ENCODE peak calls at places on chromosomes 5 and 9, in six cellular contexts. Q, S, F, U, G and J are unnamed samples.
A peak's percentile ranks its signal among the peaks of the same experiment; 100 is the strongest.

GRCh38 chr5:157915638-157916037 is 56.7 kb upstream of the CLINT1 start:
- DNase-seq in G (peak; percentile 94), S (peak; percentile 93), U (peak; percentile 94), Q (no peak), F (peak; percentile 16), J (peak; percentile 84)

GRCh38 chr5:2602451-2603045 is 148.9 kb downstream of the IRX2 start:
- DNase-seq in F (no peak), U (no peak), Q (no peak), G (no peak), S (no peak), J (no peak)

GRCh38 chr9:89919171-89919681 is 314.4 kb downstream of the GADD45G start:
- DNase-seq in U (no peak), F (no peak), Q (peak; percentile 46), G (no peak), S (peak; percentile 29), J (no peak)

GRCh38 chr5:112366987-112367386 is 52.1 kb downstream of the EPB41L4A start:
- DNase-seq in U (no peak), G (no peak), F (no peak), Q (peak; percentile 46), S (no peak), J (no peak)

GRCh38 chr5:151896041-151896691 is 28.5 kb downstream of the GLRA1 start:
- DNase-seq in U (no peak), Q (no peak), G (no peak), F (peak; percentile 96), S (no peak), J (no peak)

GRCh38 chr5:113866763-113867162 is 353.3 kb downstream of the YTHDC2 start:
- DNase-seq in Q (no peak), S (no peak), F (no peak), G (no peak), U (no peak), J (no peak)

GRCh38 chr5:32462618-32463017 is 18.1 kb upstream of the ZFR start:
- DNase-seq in Q (no peak), S (no peak), U (no peak), F (peak; percentile 86), G (no peak), J (no peak)

GRCh38 chr9:113973226-113973625 is 97.1 kb downstream of the ZNF618 start:
- DNase-seq in S (no peak), U (no peak), Q (no peak), F (no peak), G (no peak), J (no peak)

GRCh38 chr5:173671121-173671949 is 54.9 kb upstream of the BOD1 start:
- DNase-seq in G (peak; percentile 73), U (no peak), Q (no peak), F (peak; percentile 25), S (peak; percentile 50), J (peak; percentile 84)